ENCODE peak calls at places on chromosomes 6 and 20, in ten cellular contexts. N is HEK293T; J is H9; C is DMS153; W is stimulated activated CD8-positive, alpha-beta memory T cell treated with anti-CD3 and anti-CD28 coated beads, Interleukin-7, amount 100 ng/mL, for 1 hour; D is effector CD4-positive, alpha-beta T cell; V is GM18507; Q is KBM-7; H is CD8-positive, alpha-beta memory T cell; Z is T follicular helper cell. Y is an unnamed sample.

GRCh38 chr6:22333802-22334201 is 37.0 kb upstream of the PRL start:
- DNase-seq in N (no peak), J (no peak), C (no peak), W (no peak), D (no peak), V (no peak), Q (no peak), H (no peak), Z (no peak), Y (no peak)

GRCh38 chr20:41572010-41572572 is 46.1 kb downstream of the CHD6 start:
- DNase-seq in N (no peak), J (no peak), C (no peak), W (no peak), D (no peak), V (no peak), Q (no peak), H (no peak), Z (no peak), Y (no peak)

GRCh38 chr6:42154461-42155209 is 12.2 kb upstream of the C6orf132 start:
- DNase-seq in N (no peak), J (no peak), C (no peak), W (no peak), D (no peak), V (no peak), Q (no peak), H (no peak), Z (no peak), Y (no peak)

GRCh38 chr20:57167292-57167655 is 99.2 kb downstream of the BMP7 start:
- DNase-seq in N (no peak), J (no peak), C (no peak), W (no peak), D (no peak), V (no peak), Q (no peak), H (no peak), Z (no peak), Y (no peak)

GRCh38 chr20:38294334-38294592 is 9.7 kb upstream of the BPI start:
- DNase-seq in N (no peak), J (no peak), C (no peak), W (no peak), D (no peak), V (no peak), Q (no peak), H (no peak), Z (no peak), Y (no peak)

GRCh38 chr6:20708367-20709124 is 174.3 kb downstream of the CDKAL1 start:
- DNase-seq in N (no peak), J (no peak), C (no peak), W (no peak), D (no peak), V (no peak), Q (peak), H (peak), Z (no peak), Y (no peak)

GRCh38 chr6:7562769-7563168 is 21.3 kb downstream of the DSP start:
- DNase-seq in N (no peak), J (no peak), C (no peak), W (no peak), D (no peak), V (no peak), Q (no peak), H (no peak), Z (no peak), Y (no peak)

GRCh38 chr6:117329926-117330325 is 64.6 kb downstream of the VGLL2 start:
- DNase-seq in N (no peak), J (no peak), C (no peak), W (no peak), D (no peak), V (no peak), Q (no peak), H (no peak), Z (no peak), Y (no peak)

GRCh38 chr6:48419992-48420391 is 309.0 kb upstream of the PTCHD4 start:
- DNase-seq in N (no peak), J (no peak), C (no peak), W (no peak), D (no peak), V (no peak), Q (no peak), H (no peak), Z (no peak), Y (no peak)

GRCh38 chr6:70103798-70104197 is 199.1 kb downstream of the COL9A1 start:
- DNase-seq in N (no peak), J (no peak), C (no peak), W (no peak), D (no peak), V (no peak), Q (no peak), H (no peak), Z (no peak), Y (no peak)

GRCh38 chr20:56689852-56690485 is 60.9 kb downstream of the TFAP2C start:
- DNase-seq in N (no peak), J (no peak), C (peak), W (no peak), D (no peak), V (no peak), Q (no peak), H (no peak), Z (no peak), Y (no peak)

GRCh38 chr20:32761831-32762753 is at the start of gene DNMT3B:
- DNase-seq in N (peak), J (peak), C (peak), W (peak), D (peak), V (peak), Q (peak), H (peak), Z (peak), Y (peak)

GRCh38 chr6:21281366-21281765 is 312.2 kb upstream of the SOX4 start:
- DNase-seq in N (no peak), J (no peak), C (no peak), W (no peak), D (no peak), V (no peak), Q (no peak), H (no peak), Z (no peak), Y (no peak)

GRCh38 chr20:32709528-32710121 is 33.6 kb downstream of the COMMD7 start:
- DNase-seq in N (peak), J (no peak), C (no peak), W (no peak), D (no peak), V (no peak), Q (no peak), H (no peak), Z (no peak), Y (no peak)

GRCh38 chr6:4687989-4688947 is 87.9 kb upstream of the CDYL start:
- DNase-seq in N (no peak), J (no peak), C (no peak), W (no peak), D (no peak), V (no peak), Q (peak), H (no peak), Z (no peak), Y (no peak)

GRCh38 chr6:5529733-5530132 is 268.4 kb downstream of the FARS2 start:
- DNase-seq in N (no peak), J (no peak), C (no peak), W (no peak), D (no peak), V (no peak), Q (no peak), H (no peak), Z (no peak), Y (no peak)

GRCh38 chr6:168342626-168343025 is 23.0 kb upstream of the DACT2 start:
- DNase-seq in N (no peak), J (no peak), C (no peak), W (no peak), D (no peak), V (no peak), Q (no peak), H (no peak), Z (no peak), Y (no peak)

GRCh38 chr6:22673474-22673873 is 104.1 kb downstream of the HDGFL1 start:
- DNase-seq in N (no peak), J (no peak), C (no peak), W (no peak), D (no peak), V (no peak), Q (no peak), H (no peak), Z (no peak), Y (no peak)

GRCh38 chr6:114049367-114049966 is 78.5 kb upstream of the HDAC2 start:
- DNase-seq in N (no peak), J (no peak), C (no peak), W (no peak), D (no peak), V (no peak), Q (no peak), H (no peak), Z (no peak), Y (no peak)

GRCh38 chr6:157228421-157229218 is 94.7 kb downstream of the TMEM242 start:
- DNase-seq in N (no peak), J (no peak), C (peak), W (no peak), D (no peak), V (no peak), Q (no peak), H (no peak), Z (no peak), Y (no peak)

GRCh38 chr6:103122766-103123601 is 1729.5 kb downstream of the GRIK2 start:
- DNase-seq in N (peak), J (peak), C (peak), W (no peak), D (no peak), V (no peak), Q (peak), H (no peak), Z (no peak), Y (no peak)

GRCh38 chr6:127765949-127766348 is 134.9 kb downstream of the THEMIS start:
- DNase-seq in N (no peak), J (no peak), C (no peak), W (no peak), D (no peak), V (no peak), Q (no peak), H (no peak), Z (no peak), Y (no peak)

GRCh38 chr20:1486566-1486965 is 4.7 kb downstream of the SIRPB2 start:
- DNase-seq in N (no peak), J (no peak), C (no peak), W (no peak), D (no peak), V (no peak), Q (no peak), H (no peak), Z (no peak), Y (no peak)

GRCh38 chr6:109383438-109383940 is 1.2 kb upstream of the CD164 start:
- DNase-seq in N (no peak), J (no peak), C (no peak), W (no peak), D (no peak), V (no peak), Q (no peak), H (no peak), Z (no peak), Y (no peak)

GRCh38 chr6:162576009-162576408 is 151.6 kb downstream of the PRKN start:
- DNase-seq in N (no peak), J (no peak), C (no peak), W (no peak), D (no peak), V (no peak), Q (no peak), H (no peak), Z (no peak), Y (no peak)

GRCh38 chr6:30263734-30264133 is 50.5 kb upstream of the TRIM26 start:
- DNase-seq in N (no peak), J (no peak), C (no peak), W (no peak), D (no peak), V (no peak), Q (no peak), H (no peak), Z (no peak), Y (no peak)

GRCh38 chr20:33685328-33686007 is 717 bp downstream of the E2F1 start:
- DNase-seq in N (peak), J (peak), C (peak), W (no peak), D (peak), V (no peak), Q (peak), H (no peak), Z (no peak), Y (no peak)

GRCh38 chr20:41174782-41175181 is 37.4 kb downstream of the PLCG1 start:
- DNase-seq in N (no peak), J (peak), C (no peak), W (no peak), D (no peak), V (no peak), Q (no peak), H (no peak), Z (no peak), Y (peak)

GRCh38 chr20:63854069-63854765 is 7.1 kb upstream of the ABHD16B start:
- DNase-seq in N (no peak), J (no peak), C (no peak), W (no peak), D (no peak), V (no peak), Q (peak), H (no peak), Z (no peak), Y (peak)

GRCh38 chr6:72616406-72617015 is 5.4 kb upstream of the KCNQ5 start:
- DNase-seq in N (no peak), J (no peak), C (no peak), W (no peak), D (no peak), V (no peak), Q (peak), H (peak), Z (no peak), Y (no peak)